ENCODE peak calls at places on chromosome 7, in seven cellular contexts. K is fibroblast of lung, T is OCI-LY7, S is GM23248, V is PC-3, J is hepatocyte, C is IMR-90. H is an unnamed sample. For H3K4me1, the result is how much of the 10 kb centered on the place peaks cover.

GRCh38 chr7:154342971-154343633 is 290.9 kb downstream of the DPP6 start:
- DNase-seq in V (no peak), S (no peak), K (no peak), J (no peak), T (no peak), C (no peak), H (no peak)

GRCh38 chr7:39709768-39710291 is 86.5 kb downstream of the RALA start:
- DNase-seq in J (peak), C (peak), S (peak), K (peak), T (no peak), V (no peak), H (peak)

GRCh38 chr7:136533732-136534131 is 334.7 kb upstream of the CHRM2 start:
- DNase-seq in V (no peak), S (no peak), K (no peak), T (no peak), C (no peak), J (no peak), H (no peak)

GRCh38 chr7:152383341-152384234 is 52.2 kb downstream of the KMT2C start:
- DNase-seq in V (no peak), T (no peak), C (peak), K (peak), J (no peak), S (peak), H (peak)

GRCh38 chr7:52944916-52945315 is 90.5 kb upstream of the POM121L12 start:
- DNase-seq in C (no peak), V (peak), S (no peak), J (no peak), K (peak), T (no peak), H (peak)

GRCh38 chr7:151963895-151964870 is 7.9 kb downstream of the GALNTL5 start:
- DNase-seq in J (no peak), S (no peak), C (no peak), K (no peak), V (no peak), T (no peak), H (no peak)

GRCh38 chr7:157688439-157689268 is 351.9 kb downstream of the DNAJB6 start:
- DNase-seq in K (no peak), V (no peak), C (no peak), S (no peak), T (no peak), J (no peak), H (no peak)

GRCh38 chr7:44374007-44374763 is 48.8 kb upstream of the CAMK2B start:
- DNase-seq in S (no peak), V (no peak), K (no peak), J (no peak), C (no peak), T (no peak), H (no peak)

GRCh38 chr7:5692845-5693278 is 88.6 kb downstream of the RNF216 start:
- DNase-seq in C (peak), T (no peak), V (peak), J (no peak), S (peak), K (peak), H (peak)

GRCh38 chr7:92137531-92137930 is 3.3 kb upstream of the CYP51A1 start:
- DNase-seq in V (peak), K (peak), J (peak), S (no peak), C (no peak), T (no peak), H (peak)

DNA sequence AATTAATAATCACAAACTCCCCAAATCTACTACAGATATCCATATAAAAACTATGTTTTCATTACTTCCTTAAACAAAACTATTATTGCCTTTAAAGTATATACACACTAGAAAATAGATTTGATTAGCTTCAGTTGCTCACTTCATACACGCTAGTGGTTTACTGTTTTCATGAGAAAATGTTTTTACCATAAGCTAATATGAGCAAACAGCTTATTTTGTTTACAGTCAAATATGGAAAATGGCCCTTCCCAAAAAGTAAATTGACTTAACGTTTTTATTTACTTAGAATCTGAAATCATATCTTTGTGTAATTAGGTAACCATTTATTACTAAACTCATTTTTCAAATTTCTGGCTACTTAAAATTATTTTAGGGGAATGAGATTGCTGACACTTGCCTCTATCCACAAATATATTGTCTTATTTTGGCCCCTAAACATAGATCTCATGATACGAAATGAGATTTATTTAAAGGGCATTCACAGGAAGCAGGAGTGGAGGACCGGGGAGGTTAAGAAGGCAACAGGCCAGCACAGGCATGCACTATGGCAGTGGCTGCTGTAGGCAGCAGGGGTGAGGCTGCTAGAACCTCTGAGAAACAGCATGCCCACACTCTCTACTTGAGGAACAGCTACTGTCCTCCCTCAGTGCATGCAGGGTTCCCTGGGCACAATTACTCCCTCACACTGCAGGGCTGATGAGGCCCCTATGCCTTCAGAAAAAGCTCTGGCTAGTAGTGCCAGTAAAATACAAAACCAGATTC is 29.6 kb upstream of the SOSTDC1 start:
- DNase-seq in S (no peak), C (no peak), T (no peak), J (no peak), K (no peak), V (peak), H (no peak)
- H2AFZ ChIP-seq in S (no peak), C (no peak), T (no peak), J (no peak), K (no peak), V (no peak), H (no peak)

DNA sequence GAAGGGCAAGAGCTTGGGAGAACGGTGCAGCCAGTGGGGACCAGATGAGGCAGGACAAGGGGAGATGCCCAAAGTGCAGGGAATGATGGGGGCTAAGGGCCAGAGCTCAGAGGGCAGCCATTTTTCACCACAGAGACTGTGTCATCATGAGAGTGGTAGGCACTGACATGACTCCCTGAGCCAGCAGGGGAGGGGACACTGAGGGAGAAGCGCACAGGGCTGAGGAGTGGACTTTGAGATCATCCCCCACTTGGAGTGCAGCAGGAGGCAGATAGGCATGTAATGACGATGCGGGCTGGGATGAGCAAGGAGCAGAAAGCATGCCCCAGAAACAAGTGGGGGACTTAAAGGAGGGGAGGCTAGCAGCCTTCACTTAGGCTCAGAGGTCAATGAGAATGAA is 5.2 kb upstream of the SMKR1 start:
- DNase-seq in V (no peak), K (no peak), S (no peak), T (no peak), C (no peak), J (peak), H (no peak)
- H3K4me1 ChIP-seq in V (under half), K (under half), S (under half), T (under half), C (under half), J (under half), H (under half)

GRCh38 chr7:116356333-116356965 is 143.1 kb upstream of the CAV2 start:
- DNase-seq in J (no peak), C (no peak), T (no peak), V (no peak), K (no peak), S (no peak), H (no peak)
- H2AFZ ChIP-seq in J (no peak), C (no peak), T (no peak), V (no peak), K (no peak), S (no peak), H (no peak)

GRCh38 chr7:128743112-128743772 is 4.1 kb downstream of the CALU start:
- DNase-seq in C (no peak), V (no peak), J (no peak), T (no peak), S (peak), K (peak), H (peak)

GRCh38 chr7:128742206-128742605 is 3.0 kb downstream of the CALU start:
- DNase-seq in C (peak), K (peak), T (no peak), J (no peak), V (peak), S (peak), H (peak)

GRCh38 chr7:128739990-128740682 is 977 bp downstream of the CALU start:
- DNase-seq in K (peak), C (no peak), V (no peak), S (peak), J (no peak), T (no peak), H (no peak)

GRCh38 chr7:128740996-128741395 is 1.8 kb downstream of the CALU start:
- DNase-seq in T (no peak), K (peak), S (peak), C (no peak), J (no peak), V (no peak), H (peak)

DNA sequence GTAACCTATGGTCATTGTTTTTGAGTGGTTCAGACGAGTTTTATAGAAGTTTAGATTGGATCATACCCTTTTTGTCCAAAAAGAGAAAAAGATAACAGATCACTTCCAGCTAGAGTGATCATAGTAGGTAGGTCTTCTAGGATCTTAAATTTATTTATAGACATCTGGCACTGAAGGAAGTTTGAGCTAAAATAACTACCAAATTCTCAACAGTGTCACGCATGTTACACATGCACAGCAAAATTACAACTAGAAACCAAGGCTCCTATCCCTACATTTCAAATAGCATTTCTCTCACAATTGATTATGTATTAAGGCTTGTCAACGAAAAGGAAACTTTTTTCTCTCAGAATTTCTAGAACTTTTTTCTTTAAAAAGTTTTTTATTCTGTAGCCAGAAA is 2.3 kb downstream of the CALU start:
- DNase-seq in C (no peak), J (no peak), S (peak), T (no peak), V (no peak), K (no peak), H (no peak)
- H3K4me1 ChIP-seq in C (under half), J (under half), S (half or more), T (under half), V (under half), K (under half), H (under half)

GRCh38 chr7:47944536-47945260 is 3.6 kb downstream of the PKD1L1 start:
- DNase-seq in J (no peak), S (no peak), C (no peak), V (no peak), K (no peak), T (no peak), H (no peak)

GRCh38 chr7:47945261-47946015 is 2.8 kb downstream of the PKD1L1 start:
- DNase-seq in C (peak), K (peak), J (peak), T (peak), V (peak), S (peak), H (no peak)

GRCh38 chr7:47947355-47947749 is 914 bp downstream of the PKD1L1 start:
- DNase-seq in S (no peak), V (no peak), J (no peak), T (no peak), C (no peak), K (no peak), H (no peak)

GRCh38 chr7:47948096-47948790 is at the start of gene PKD1L1:
- DNase-seq in K (peak), S (no peak), T (no peak), J (no peak), C (no peak), V (no peak), H (peak)

GRCh38 chr7:47946581-47947354 is 1.5 kb downstream of the PKD1L1 start:
- DNase-seq in T (no peak), S (no peak), C (no peak), V (no peak), J (no peak), K (no peak), H (no peak)
- H2AFZ ChIP-seq in T (no peak), S (no peak), C (no peak), V (no peak), J (no peak), K (no peak), H (no peak)

GRCh38 chr7:1532456-1533254 is 2.2 kb downstream of the MAFK start:
- DNase-seq in V (peak), S (peak), T (peak), J (peak), K (peak), C (peak), H (peak)
- H3K4me1 ChIP-seq in V (under half), S (under half), T (under half), J (under half), K (under half), C (under half), H (half or more)

GRCh38 chr7:82443044-82443800 is at the start of gene CACNA2D1:
- DNase-seq in C (no peak), S (peak), K (peak), V (no peak), T (no peak), J (peak), H (no peak)
- H2AFZ ChIP-seq in C (peak), S (peak), K (peak), V (peak), T (no peak), J (peak), H (peak)

GRCh38 chr7:46165281-46165680 is 244.2 kb upstream of the IGFBP3 start:
- DNase-seq in K (peak), S (peak), V (peak), C (peak), J (no peak), T (no peak), H (peak)
- H3K4me1 ChIP-seq in K (under half), S (under half), V (under half), C (under half), J (under half), T (under half), H (under half)

GRCh38 chr7:70681111-70681846 is 450.7 kb upstream of the GALNT17 start:
- DNase-seq in S (no peak), C (no peak), J (no peak), V (no peak), T (no peak), K (no peak), H (no peak)
- H2AFZ ChIP-seq in S (no peak), C (no peak), J (no peak), V (no peak), T (peak), K (no peak), H (no peak)

H was measured in astrocyte.